ENCODE peak calls at places on chromosomes 13 and 19, in four cellular contexts. H, T, X and Z are unnamed samples.

GRCh38 chr13:113122571-113123225 is at the start of gene F10:
- DNase-seq in H (peak; percentile 79), X (no peak), T (no peak), Z (peak; percentile 56)

GRCh38 chr13:70098669-70099068 is 9.0 kb upstream of the ATXN8OS start:
- DNase-seq in T (no peak), H (no peak), X (no peak), Z (no peak)

GRCh38 chr19:30530751-30531150 is 158.6 kb downstream of the ZNF536 start:
- DNase-seq in X (no peak), T (no peak), H (no peak), Z (peak; percentile 63)

GRCh38 chr19:28289294-28290063 is 923.5 kb downstream of the UQCRFS1 start:
- DNase-seq in X (no peak), H (no peak), T (no peak), Z (no peak)

GRCh38 chr19:4567584-4568071 is 8.1 kb upstream of the SEMA6B start:
- DNase-seq in H (peak; percentile 70), X (peak; percentile 75), T (peak; percentile 77), Z (no peak)

GRCh38 chr13:66559093-66559492 is 671.0 kb downstream of the PCDH9 start:
- DNase-seq in H (no peak), T (no peak), X (no peak), Z (no peak)

GRCh38 chr19:1302534-1303239 is 17.0 kb downstream of the EFNA2 start:
- DNase-seq in H (no peak), X (no peak), T (no peak), Z (no peak)

GRCh38 chr13:99322297-99323103 is 15.3 kb upstream of the GPR183 start:
- DNase-seq in T (peak; percentile 38), H (no peak), X (no peak), Z (no peak)

GRCh38 chr19:29675120-29675649 is 9.9 kb downstream of the PLEKHF1 start:
- DNase-seq in H (no peak), T (no peak), X (no peak), Z (no peak)